ENCODE peak calls at places on chromosome 19, in eight cellular contexts. P is EH; Z is activated T-cell treated with anti-CD3 and anti-CD28 coated beads, Interleukin-2, amount 50 U/mL, for 24 hours; I is dorsolateral prefrontal cortex; F is NCI-H2029; L is AG10803; M is HS-5; B is breast epithelium. D is an unnamed sample.
A peak's percentile ranks its signal among the peaks of the same experiment; 100 is the strongest.

GRCh38 chr19:39684283-39684682 is 20.0 kb upstream of the LGALS14 start:
- DNase-seq in P (no peak), Z (no peak), I (no peak), F (no peak), L (no peak), M (no peak), B (no peak), D (no peak)

GRCh38 chr19:47765522-47766358 is 12.8 kb upstream of the SELENOW start:
- DNase-seq in P (peak; percentile 67), Z (peak; percentile 67), I (peak; percentile 45), F (peak; percentile 33), L (peak; percentile 41), M (no peak), B (no peak), D (peak; percentile 87)

GRCh38 chr19:56840452-56841193 is at the start of the genes PEG3 and ZIM2:
- DNase-seq in P (no peak), Z (no peak), I (peak; percentile 89), F (no peak), L (no peak), M (no peak), B (peak; percentile 51), D (peak; percentile 29)

GRCh38 chr19:11205939-11206570 is 8.7 kb upstream of the KANK2 start:
- DNase-seq in P (no peak), Z (no peak), I (no peak), F (no peak), L (no peak), M (no peak), B (no peak), D (no peak)

GRCh38 chr19:42942187-42942789 is 5.3 kb upstream of the PSG7 start:
- DNase-seq in P (no peak), Z (no peak), I (no peak), F (no peak), L (peak; percentile 27), M (no peak), B (no peak), D (no peak)

GRCh38 chr19:10450853-10451609 is 30.7 kb downstream of the PDE4A start:
- DNase-seq in P (peak; percentile 9), Z (no peak), I (no peak), F (no peak), L (no peak), M (no peak), B (no peak), D (no peak)

GRCh38 chr19:40055049-40055448 is 982 bp downstream of the ZNF780B start:
- DNase-seq in P (no peak), Z (no peak), I (no peak), F (no peak), L (no peak), M (no peak), B (no peak), D (peak; percentile 8)

GRCh38 chr19:16062789-16063188 is 13.5 kb upstream of the TPM4 start:
- DNase-seq in P (peak; percentile 48), Z (peak; percentile 83), I (no peak), F (no peak), L (no peak), M (no peak), B (no peak), D (no peak)

GRCh38 chr19:1736280-1736679 is 17.0 kb upstream of the ONECUT3 start:
- DNase-seq in P (no peak), Z (no peak), I (no peak), F (no peak), L (no peak), M (no peak), B (no peak), D (no peak)

GRCh38 chr19:15323496-15324235 is 8.7 kb downstream of the BRD4 start:
- DNase-seq in P (peak; percentile 68), Z (no peak), I (no peak), F (no peak), L (peak; percentile 76), M (no peak), B (peak; percentile 64), D (peak; percentile 45)

GRCh38 chr19:10502524-10503001 is 593 bp downstream of the KEAP1 start:
- DNase-seq in P (peak; percentile 91), Z (peak; percentile 93), I (peak; percentile 91), F (peak; percentile 88), L (peak; percentile 90), M (peak; percentile 68), B (peak; percentile 85), D (peak; percentile 98)

GRCh38 chr19:45323671-45324081 is 1.0 kb upstream of the CKM start:
- DNase-seq in P (peak; percentile 19), Z (no peak), I (no peak), F (no peak), L (no peak), M (no peak), B (no peak), D (no peak)

GRCh38 chr19:3440082-3440481 is 40.2 kb downstream of the SMIM24 start:
- DNase-seq in P (peak; percentile 24), Z (peak; percentile 67), I (no peak), F (no peak), L (no peak), M (no peak), B (no peak), D (peak; percentile 53)

GRCh38 chr19:6078068-6078467 is 32.2 kb downstream of the RFX2 start:
- DNase-seq in P (no peak), Z (no peak), I (no peak), F (no peak), L (no peak), M (no peak), B (no peak), D (no peak)

GRCh38 chr19:1206063-1206732 is 620 bp downstream of the STK11 start:
- DNase-seq in P (no peak), Z (peak; percentile 49), I (no peak), F (no peak), L (no peak), M (no peak), B (no peak), D (peak; percentile 85)

GRCh38 chr19:4334929-4335833 is 3.4 kb downstream of the STAP2 start:
- DNase-seq in P (no peak), Z (no peak), I (no peak), F (no peak), L (no peak), M (no peak), B (no peak), D (no peak)

GRCh38 chr19:16922592-16922934 is 33.8 kb downstream of the F2RL3 start:
- DNase-seq in P (no peak), Z (no peak), I (no peak), F (no peak), L (no peak), M (no peak), B (no peak), D (no peak)

GRCh38 chr19:40599331-40600085 is 1.7 kb upstream of the LTBP4 start:
- DNase-seq in P (no peak), Z (peak; percentile 40), I (no peak), F (no peak), L (no peak), M (no peak), B (no peak), D (no peak)

GRCh38 chr19:14407889-14408640 is 11.1 kb downstream of the DDX39A start:
- DNase-seq in P (no peak), Z (no peak), I (no peak), F (no peak), L (no peak), M (no peak), B (no peak), D (no peak)

GRCh38 chr19:50794074-50794777 is 4.0 kb downstream of the ACP4 start:
- DNase-seq in P (no peak), Z (peak; percentile 71), I (no peak), F (peak; percentile 17), L (no peak), M (no peak), B (no peak), D (no peak)

GRCh38 chr19:28880735-28881401 is 332.1 kb downstream of the UQCRFS1 start:
- DNase-seq in P (no peak), Z (no peak), I (no peak), F (no peak), L (no peak), M (no peak), B (no peak), D (no peak)